ENCODE peak calls at places on chromosome 1, in six cellular contexts. G, U, H, C, V and J are unnamed samples.

GRCh38 chr1:161988413-161988812 is 35.3 kb downstream of the OLFML2B start:
- DNase-seq in U (no peak), H (no peak), G (no peak), V (no peak), C (no peak), J (no peak)

GRCh38 chr1:59788825-59789224 is 25.9 kb upstream of the HOOK1 start:
- DNase-seq in V (no peak), H (no peak), G (no peak), C (no peak), U (no peak), J (no peak)

GRCh38 chr1:228807904-228808487 is 72.7 kb downstream of the RHOU start:
- DNase-seq in V (no peak), U (no peak), G (no peak), H (no peak), C (no peak), J (no peak)

GRCh38 chr1:112716133-112716720 is 1.1 kb upstream of the PPM1J start:
- DNase-seq in U (peak), C (peak), H (peak), V (peak), G (peak), J (peak)

GRCh38 chr1:48250572-48250971 is 28.1 kb downstream of the SLC5A9 start:
- DNase-seq in C (no peak), U (no peak), H (no peak), G (no peak), V (no peak), J (no peak)

GRCh38 chr1:102640872-102641271 is 467.4 kb downstream of the COL11A1 start:
- DNase-seq in G (no peak), C (no peak), V (no peak), H (no peak), U (no peak), J (no peak)

GRCh38 chr1:36400825-36401601 is 3.3 kb upstream of the LSM10 start:
- DNase-seq in G (no peak), C (peak), H (peak), V (peak), U (peak), J (peak)

GRCh38 chr1:78081980-78082860 is 36.5 kb downstream of the GIPC2 start:
- DNase-seq in V (no peak), U (no peak), H (no peak), C (no peak), G (no peak), J (no peak)

GRCh38 chr1:209673631-209674417 is 1.4 kb upstream of the G0S2 start:
- DNase-seq in G (no peak), H (no peak), V (peak), U (peak), C (no peak), J (no peak)

GRCh38 chr1:68049941-68050878 is at the start of gene DIRAS3:
- DNase-seq in V (peak), U (no peak), H (no peak), C (no peak), G (peak), J (no peak)

GRCh38 chr1:23837905-23838304 is 12.7 kb upstream of the HMGCL start:
- DNase-seq in G (no peak), V (no peak), H (no peak), U (no peak), C (no peak), J (no peak)

GRCh38 chr1:115320368-115320767 is 17.7 kb downstream of the NGF start:
- DNase-seq in C (no peak), U (no peak), G (no peak), V (no peak), H (no peak), J (no peak)

GRCh38 chr1:46180082-46180616 is 3.9 kb upstream of the P3R3URF start:
- DNase-seq in C (no peak), U (no peak), H (no peak), V (no peak), G (no peak), J (no peak)

DNA sequence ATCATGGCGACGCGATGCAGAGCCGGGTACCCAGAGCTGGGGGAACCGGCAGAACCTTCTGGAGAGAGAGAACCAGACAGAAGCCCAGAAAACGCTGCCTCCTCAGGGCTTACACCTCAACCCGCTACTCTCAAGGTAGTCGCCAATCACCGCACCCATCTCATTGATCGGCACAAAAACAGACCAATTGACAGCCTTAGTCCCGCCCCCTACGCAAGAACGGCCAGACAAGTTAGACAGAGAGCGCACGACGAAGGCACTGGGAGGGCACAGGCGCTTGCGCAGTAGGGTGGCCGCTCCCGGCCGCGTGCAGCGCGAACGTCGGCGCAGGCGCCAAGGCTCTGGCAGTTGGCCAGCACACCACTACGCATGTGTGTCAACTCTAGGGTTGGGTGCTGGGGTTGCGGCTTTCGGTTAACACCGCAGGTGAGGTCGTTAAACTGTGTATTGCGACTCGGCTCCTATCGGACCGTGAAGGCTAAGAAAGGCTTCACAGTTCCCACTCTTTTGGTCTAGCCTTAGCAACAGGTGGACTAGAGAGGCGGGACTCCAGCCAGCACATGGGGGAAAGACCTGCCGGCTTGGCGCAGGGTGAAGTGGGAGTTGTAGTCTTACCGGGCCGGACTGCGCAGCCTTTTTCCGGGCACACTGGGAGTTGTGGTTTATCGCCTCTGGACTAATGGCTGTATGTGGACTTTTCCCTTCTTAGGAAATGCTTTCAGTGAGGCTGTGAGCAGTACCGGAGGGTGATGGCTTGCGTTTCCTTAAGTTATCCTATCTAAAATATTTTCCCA is at the start of the genes CCT3 and TSACC:
- DNase-seq in H (peak), G (peak), U (peak), V (peak), C (peak), J (peak)
- TF ChIP-seq POLR2A in H (no peak), G (peak), U (peak), V (peak), C (no peak), J (peak)

GRCh38 chr1:221509575-221510360 is 232.1 kb downstream of the DUSP10 start:
- DNase-seq in G (no peak), V (no peak), C (no peak), H (no peak), U (no peak), J (no peak)
- TF ChIP-seq POLR2A in G (no peak), V (no peak), C (no peak), H (no peak), U (no peak), J (no peak)

DNA sequence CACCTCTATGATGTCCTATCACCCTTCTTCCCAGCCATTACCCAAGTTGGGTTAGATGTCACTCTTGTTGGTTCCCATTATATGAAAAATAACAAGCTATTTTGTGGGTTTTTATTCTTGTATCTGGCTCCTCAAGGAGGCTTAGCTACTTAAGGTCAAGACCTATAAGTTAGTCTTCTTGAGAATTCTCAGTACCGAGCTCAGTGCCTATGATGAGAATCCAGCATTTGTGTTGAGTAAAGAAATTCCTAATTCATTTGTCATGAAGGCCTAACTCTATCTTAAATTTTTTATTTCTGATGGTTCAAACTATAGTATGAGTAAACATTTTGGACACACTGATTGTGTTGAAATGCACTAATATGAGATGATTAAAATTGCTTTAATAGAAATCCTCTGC is 15.9 kb downstream of the NUF2 start:
- DNase-seq in U (no peak), H (no peak), C (no peak), V (no peak), G (no peak), J (no peak)
- TF ChIP-seq POLR2A in U (no peak), H (no peak), C (no peak), V (no peak), G (no peak), J (no peak)

GRCh38 chr1:111414756-111415155 is 12.8 kb downstream of the OVGP1 start:
- DNase-seq in U (no peak), G (no peak), V (no peak), C (no peak), H (no peak), J (no peak)
- TF ChIP-seq POLR2A in U (no peak), G (no peak), V (no peak), C (no peak), H (no peak), J (no peak)

DNA sequence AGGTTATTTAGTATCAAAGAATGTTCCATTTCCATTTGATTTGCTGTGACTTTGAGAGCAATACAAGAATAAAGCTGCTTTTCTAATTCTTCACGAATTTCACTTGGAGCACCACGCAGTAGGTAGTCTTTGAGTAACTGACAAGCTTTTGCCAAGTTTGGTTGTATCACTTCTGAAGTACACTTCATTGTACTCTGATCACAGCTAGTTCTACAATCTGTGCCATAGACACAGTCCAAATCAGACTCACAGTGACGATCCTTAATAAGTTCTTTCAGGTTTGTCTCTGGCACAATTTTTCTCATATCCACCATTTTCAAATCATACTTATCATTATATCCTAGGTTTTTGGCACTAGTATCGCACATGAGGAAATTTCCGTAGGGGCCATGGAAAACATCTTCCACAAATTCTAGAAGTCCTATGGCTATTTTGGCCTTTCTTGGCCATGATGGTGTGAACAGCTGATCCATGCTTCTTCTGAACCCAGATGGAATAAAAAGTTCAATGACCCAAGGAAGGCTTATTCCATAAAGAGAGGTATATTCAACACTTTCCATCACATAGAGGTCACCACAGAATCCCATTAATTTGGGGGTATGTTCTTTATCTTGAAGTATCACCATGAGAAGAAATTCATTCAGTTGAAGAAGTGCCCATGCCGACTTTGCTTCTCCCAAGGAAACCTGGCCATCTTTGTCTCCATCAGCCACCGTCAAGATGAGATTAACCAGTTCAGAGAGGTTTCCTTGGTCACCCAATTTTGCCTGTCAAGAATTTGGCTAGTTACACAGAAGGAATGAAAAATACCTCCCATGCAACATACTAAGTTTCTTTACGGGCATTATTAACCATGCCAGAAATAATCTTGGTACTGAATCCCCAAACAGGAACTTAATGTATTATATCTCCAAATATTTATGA is 11.9 kb downstream of the RPL5 start:
- DNase-seq in H (no peak), V (no peak), C (no peak), U (no peak), G (no peak), J (no peak)
- TF ChIP-seq POLR2A in H (no peak), V (no peak), C (no peak), U (no peak), G (no peak), J (no peak)

DNA sequence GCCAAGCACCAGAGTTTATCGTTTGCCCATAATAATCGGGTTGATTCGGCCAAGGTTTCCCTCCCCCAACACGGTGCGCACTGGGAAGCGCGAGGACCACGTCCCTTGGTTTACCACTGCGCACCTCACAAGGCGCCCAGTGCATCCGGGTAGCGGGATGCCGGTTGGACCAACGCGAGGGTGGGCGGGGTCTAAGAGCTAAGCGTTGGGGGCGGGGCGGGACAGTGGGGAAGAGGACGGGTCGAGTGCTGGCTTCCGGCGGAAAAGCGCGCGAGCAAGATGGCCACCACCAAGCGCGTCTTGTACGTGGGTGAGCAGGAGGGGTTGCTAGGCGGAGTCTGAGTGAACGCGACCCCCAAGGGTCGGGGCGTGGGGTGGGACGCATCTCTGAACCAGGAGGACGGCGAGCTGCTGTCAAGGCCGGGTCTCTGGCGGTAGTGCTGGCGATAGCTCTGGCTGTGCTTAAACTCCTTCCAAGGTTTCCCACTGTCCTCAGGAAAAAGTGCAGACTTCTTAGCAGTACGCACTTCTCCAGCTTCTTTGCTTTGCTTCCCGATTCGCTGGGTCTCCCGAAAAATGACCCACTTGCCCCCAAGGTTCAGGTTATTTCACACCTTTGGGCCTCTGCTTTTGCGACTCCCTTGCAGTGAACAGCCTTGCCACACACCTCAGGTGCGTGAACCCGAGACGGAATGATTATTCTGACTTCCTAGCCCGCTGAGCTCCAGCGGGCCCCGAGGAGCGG is at the start of gene PPIE:
- DNase-seq in U (peak), C (peak), V (peak), G (peak), H (peak), J (peak)
- TF ChIP-seq POLR2A in U (peak), C (no peak), V (no peak), G (peak), H (no peak), J (peak)

GRCh38 chr1:32626176-32626575 is 24.2 kb downstream of the ZBTB8OS start:
- DNase-seq in V (no peak), G (no peak), U (no peak), H (no peak), C (no peak), J (no peak)

GRCh38 chr1:32622806-32623694 is 27.3 kb downstream of the ZBTB8OS start:
- DNase-seq in G (no peak), V (no peak), C (no peak), H (no peak), U (no peak), J (no peak)

GRCh38 chr1:32623775-32624174 is 26.6 kb downstream of the ZBTB8OS start:
- DNase-seq in V (no peak), G (no peak), C (no peak), H (no peak), U (no peak), J (no peak)

GRCh38 chr1:32622205-32622604 is 28.1 kb downstream of the ZBTB8OS start:
- DNase-seq in H (no peak), V (no peak), G (no peak), U (no peak), C (no peak), J (no peak)

DNA sequence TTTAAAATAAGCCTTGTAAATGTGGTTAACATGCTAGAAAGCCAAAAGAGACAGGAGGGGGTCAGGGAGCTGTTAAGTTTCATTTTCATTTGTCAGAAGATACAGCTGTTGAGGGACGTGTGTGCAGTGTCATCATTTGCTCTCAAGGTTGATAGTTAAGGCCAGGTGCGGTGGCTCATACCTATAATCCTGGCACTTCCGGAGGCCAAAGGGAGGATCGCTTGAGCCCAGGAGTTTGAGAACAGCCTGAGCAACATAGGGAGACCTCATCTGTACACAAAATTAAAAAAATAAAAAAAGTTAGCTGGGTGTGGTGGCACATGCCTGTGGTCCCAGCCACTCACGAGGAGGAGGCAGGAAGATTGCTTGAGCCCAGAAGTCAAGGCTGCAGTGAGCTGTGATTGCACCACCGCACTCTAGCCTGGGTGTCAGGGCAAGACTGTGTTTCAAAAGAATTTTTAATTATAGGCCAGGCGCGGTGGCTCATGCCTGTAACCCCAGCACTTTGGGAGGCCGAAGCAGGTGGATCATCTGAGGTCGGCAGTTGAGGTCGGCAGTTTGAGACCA is 22.7 kb downstream of the ZBTB8OS start:
- DNase-seq in C (no peak), G (no peak), V (no peak), H (no peak), U (no peak), J (no peak)
- TF ChIP-seq POLR2A in C (no peak), G (no peak), V (no peak), H (no peak), U (no peak), J (no peak)

GRCh38 chr1:206524739-206525364 is 17.5 kb downstream of the RASSF5 start:
- DNase-seq in H (no peak), C (no peak), V (no peak), G (no peak), U (no peak), J (no peak)
- TF ChIP-seq POLR2A in H (no peak), C (no peak), V (no peak), G (no peak), U (no peak), J (no peak)

GRCh38 chr1:177710973-177711372 is 258.9 kb downstream of the SEC16B start:
- DNase-seq in H (no peak), V (no peak), U (no peak), G (no peak), C (no peak), J (no peak)
- TF ChIP-seq POLR2A in H (no peak), V (no peak), U (no peak), G (no peak), C (no peak), J (no peak)